ENCODE peak calls at places on chromosome 1, in four cellular contexts. L, Z, G and X are unnamed samples.
A peak's percentile ranks its signal among the peaks of the same experiment; 100 is the strongest.

GRCh38 chr1:115888976-115889375 is 48.0 kb upstream of the NHLH2 start:
- DNase-seq in L (no peak), Z (no peak), G (no peak), X (no peak)

GRCh38 chr1:173057984-173058383 is 7.2 kb upstream of the TNFSF18 start:
- DNase-seq in L (no peak), Z (no peak), G (no peak), X (no peak)

GRCh38 chr1:9500756-9501754 is 38.2 kb upstream of the SLC25A33 start:
- DNase-seq in L (no peak), Z (no peak), G (no peak), X (no peak)

GRCh38 chr1:94382163-94382562 is 36.0 kb upstream of the ABCD3 start:
- DNase-seq in L (no peak), Z (no peak), G (no peak), X (no peak)

GRCh38 chr1:204171751-204172178 is 5.6 kb upstream of the REN start:
- DNase-seq in L (no peak), Z (no peak), G (no peak), X (peak; percentile 37)

GRCh38 chr1:113170519-113170918 is 97.5 kb downstream of the LRIG2 start:
- DNase-seq in L (no peak), Z (no peak), G (no peak), X (no peak)

GRCh38 chr1:227112538-227112937 is 172.4 kb downstream of the COQ8A start:
- DNase-seq in L (no peak), Z (no peak), G (no peak), X (no peak)

GRCh38 chr1:167412072-167412471 is 106.3 kb downstream of the CD247 start:
- DNase-seq in L (peak; percentile 15), Z (no peak), G (no peak), X (no peak)

GRCh38 chr1:89994231-89994804 is 592 bp upstream of the ZNF326 start:
- DNase-seq in L (no peak), Z (no peak), G (no peak), X (no peak)

GRCh38 chr1:41368384-41368783 is 7.2 kb downstream of the FOXO6 start:
- DNase-seq in L (no peak), Z (no peak), G (no peak), X (no peak)

GRCh38 chr1:201719812-201720521 is 109.0 kb upstream of the IPO9 start:
- DNase-seq in L (peak; percentile 52), Z (no peak), G (no peak), X (no peak)

GRCh38 chr1:161844696-161845095 is 78.6 kb downstream of the ATF6 start:
- DNase-seq in L (no peak), Z (no peak), G (no peak), X (no peak)

GRCh38 chr1:232980336-232980978 is 30.0 kb downstream of the NTPCR start:
- DNase-seq in L (peak; percentile 22), Z (no peak), G (no peak), X (no peak)

GRCh38 chr1:78053498-78053897 is 7.7 kb downstream of the GIPC2 start:
- DNase-seq in L (no peak), Z (no peak), G (no peak), X (no peak)

GRCh38 chr1:29531596-29531995 is 295.3 kb downstream of the PTPRU start:
- DNase-seq in L (no peak), Z (no peak), G (peak; percentile 12), X (no peak)

GRCh38 chr1:46812996-46813857 is 14.4 kb downstream of the CYP4B1 start:
- DNase-seq in L (no peak), Z (no peak), G (no peak), X (no peak)

GRCh38 chr1:231518485-231519035 is 9.9 kb upstream of the TSNAX start:
- DNase-seq in L (no peak), Z (no peak), G (no peak), X (no peak)

GRCh38 chr1:18463063-18463462 is 17.7 kb upstream of the KLHDC7A start:
- DNase-seq in L (no peak), Z (no peak), G (no peak), X (no peak)

GRCh38 chr1:217660353-217661062 is 29.4 kb downstream of the SPATA17 start:
- DNase-seq in L (no peak), Z (no peak), G (no peak), X (peak; percentile 54)